ENCODE peak calls at places on chromosomes 2 and 18, in five cellular contexts. K is stimulated activated CD4-positive, alpha-beta T cell treated with anti-CD3 and anti-CD28 coated beads, Interleukin-1b, Interleukin-23, amount 100 ng/mL, for 24 hours; Y is H1; A is astrocyte; D is DMS153. F is an unnamed sample.

GRCh38 chr2:195658541-195658890 is 1.5 kb downstream of the SLC39A10 start:
- DNase-seq in K (no peak), Y (no peak), A (peak), D (peak), F (peak)

GRCh38 chr18:6333981-6334380 is 80.7 kb downstream of the L3MBTL4 start:
- DNase-seq in K (no peak), Y (no peak), A (no peak), D (no peak), F (no peak)

GRCh38 chr2:172735646-172736418 is at the start of gene RAPGEF4:
- DNase-seq in K (no peak), Y (peak), A (no peak), D (no peak), F (no peak)

GRCh38 chr18:8724452-8724851 is 19.1 kb downstream of the MTCL1 start:
- DNase-seq in K (no peak), Y (no peak), A (no peak), D (no peak), F (no peak)

GRCh38 chr18:7789853-7790552 is 222.9 kb downstream of the PTPRM start:
- DNase-seq in K (no peak), Y (no peak), A (peak), D (peak), F (no peak)

GRCh38 chr2:142693171-142693950 is 184.1 kb upstream of the KYNU start:
- DNase-seq in K (no peak), Y (no peak), A (no peak), D (no peak), F (no peak)

GRCh38 chr2:75605770-75606535 is 40.6 kb upstream of the MRPL19 start:
- DNase-seq in K (no peak), Y (no peak), A (peak), D (peak), F (peak)

GRCh38 chr2:163191372-163191771 is 352.8 kb upstream of the KCNH7 start:
- DNase-seq in K (no peak), Y (no peak), A (peak), D (peak), F (peak)

GRCh38 chr2:119574108-119574815 is 30.0 kb downstream of the CFAP221 start:
- DNase-seq in K (no peak), Y (no peak), A (no peak), D (no peak), F (no peak)

GRCh38 chr2:60472026-60472425 is 81.4 kb downstream of the BCL11A start:
- DNase-seq in K (no peak), Y (no peak), A (no peak), D (no peak), F (no peak)

GRCh38 chr2:14197293-14197692 is 435.2 kb upstream of the LRATD1 start:
- DNase-seq in K (no peak), Y (no peak), A (no peak), D (no peak), F (no peak)

GRCh38 chr2:1653956-1654695 is 90.2 kb downstream of the PXDN start:
- DNase-seq in K (no peak), Y (no peak), A (peak), D (no peak), F (no peak)

GRCh38 chr2:43758738-43759137 is 15.1 kb upstream of the DYNC2LI1 start:
- DNase-seq in K (no peak), Y (no peak), A (peak), D (no peak), F (no peak)

GRCh38 chr2:98881153-98881650 is 54.8 kb downstream of the CRACDL start:
- DNase-seq in K (no peak), Y (no peak), A (no peak), D (no peak), F (no peak)

GRCh38 chr2:147636238-147636887 is 208.5 kb upstream of the ACVR2A start:
- DNase-seq in K (no peak), Y (no peak), A (peak), D (no peak), F (no peak)

GRCh38 chr2:207828361-207829057 is 58.8 kb upstream of the FZD5 start:
- DNase-seq in K (no peak), Y (no peak), A (no peak), D (no peak), F (peak)

GRCh38 chr2:29568135-29568534 is 353.3 kb downstream of the ALK start:
- DNase-seq in K (no peak), Y (no peak), A (no peak), D (no peak), F (no peak)

GRCh38 chr18:57142361-57142760 is 4.5 kb upstream of the BOD1L2 start:
- DNase-seq in K (no peak), Y (no peak), A (no peak), D (no peak), F (no peak)

GRCh38 chr2:45237850-45238542 is 228.7 kb upstream of the SIX2 start:
- DNase-seq in K (no peak), Y (no peak), A (peak), D (peak), F (peak)

GRCh38 chr2:64204006-64204632 is 59.9 kb upstream of the PELI1 start:
- DNase-seq in K (no peak), Y (no peak), A (peak), D (no peak), F (no peak)

GRCh38 chr2:11753886-11754704 is 7.7 kb downstream of the LPIN1 start:
- DNase-seq in K (no peak), Y (no peak), A (peak), D (peak), F (peak)

GRCh38 chr2:11129598-11130449 is 25.4 kb upstream of the SLC66A3 start:
- DNase-seq in K (peak), Y (peak), A (no peak), D (peak), F (peak)

GRCh38 chr2:26685943-26686839 is 6.3 kb upstream of the KCNK3 start:
- DNase-seq in K (no peak), Y (no peak), A (no peak), D (peak), F (peak)

GRCh38 chr2:191638079-191638801 is 39.7 kb upstream of the NABP1 start:
- DNase-seq in K (no peak), Y (no peak), A (no peak), D (peak), F (no peak)

F was measured in SHP77.